ENCODE peak calls at places on chromosomes 1 and 21, in six cellular contexts. N, X, F, B, S and V are unnamed samples. For H3K9me3, the result is how much of the 10 kb centered on the place peaks cover.

GRCh38 chr1:59638172-59638800 is 176.5 kb upstream of the HOOK1 start:
- DNase-seq in S (peak), B (no peak), N (no peak), F (no peak), X (no peak), V (no peak)

GRCh38 chr1:172670791-172671190 is 11.9 kb downstream of the FASLG start:
- DNase-seq in X (no peak), N (no peak), B (peak), S (no peak), F (no peak), V (no peak)

GRCh38 chr1:195568389-195568788 is 1039.9 kb downstream of the KCNT2 start:
- DNase-seq in N (no peak), F (no peak), S (no peak), X (no peak), B (no peak), V (no peak)

GRCh38 chr1:26122988-26123973 is 11.7 kb downstream of the PDIK1L start:
- DNase-seq in F (no peak), X (no peak), S (peak), B (no peak), N (no peak), V (no peak)

GRCh38 chr1:22102746-22103145 is 40.2 kb downstream of the WNT4 start:
- DNase-seq in N (no peak), X (no peak), S (no peak), B (no peak), F (no peak), V (no peak)

GRCh38 chr1:203038891-203039608 is 12.8 kb downstream of the PPFIA4 start:
- DNase-seq in X (peak), B (peak), S (peak), F (peak), N (peak), V (peak)

GRCh38 chr1:7159116-7159781 is 374.0 kb downstream of the CAMTA1 start:
- DNase-seq in N (no peak), F (no peak), B (no peak), S (no peak), X (no peak), V (no peak)

GRCh38 chr1:58896211-58897183 is 112.7 kb upstream of the JUN start:
- DNase-seq in F (peak), X (peak), B (no peak), S (no peak), N (peak), V (peak)

GRCh38 chr1:156601892-156602291 is 613 bp upstream of the GPATCH4 start:
- DNase-seq in S (no peak), B (no peak), N (peak), X (no peak), F (no peak), V (no peak)

GRCh38 chr1:243950166-243950565 is 100.1 kb upstream of the AKT3 start:
- DNase-seq in S (peak), N (no peak), F (no peak), B (no peak), X (no peak), V (no peak)

GRCh38 chr21:42191978-42192595 is 26.9 kb upstream of the ABCG1 start:
- DNase-seq in F (no peak), N (no peak), X (no peak), S (no peak), B (peak), V (no peak)

GRCh38 chr21:38228115-38228514 is 28.7 kb upstream of the KCNJ15 start:
- DNase-seq in B (no peak), S (no peak), F (no peak), N (no peak), X (no peak), V (no peak)
- H3K9me3 ChIP-seq in B (under half), S (half or more), F (half or more), N (under half), X (under half), V (under half)

GRCh38 chr1:77179632-77180031 is 39.6 kb downstream of the PIGK start:
- DNase-seq in N (no peak), X (no peak), S (no peak), B (no peak), F (no peak), V (no peak)
- H3K9me3 ChIP-seq in N (under half), X (under half), S (under half), B (under half), F (under half), V (under half)

GRCh38 chr1:228122921-228123441 is 13.9 kb upstream of the MRPL55 start:
- DNase-seq in X (no peak), B (no peak), N (no peak), S (no peak), F (no peak), V (no peak)

GRCh38 chr1:228125185-228125584 is 14.9 kb upstream of the GUK1 start:
- DNase-seq in N (no peak), S (no peak), X (no peak), F (no peak), B (no peak), V (no peak)

GRCh38 chr1:228118040-228118439 is 8.9 kb upstream of the MRPL55 start:
- DNase-seq in X (no peak), S (no peak), B (no peak), F (no peak), N (no peak), V (no peak)

GRCh38 chr1:228117335-228117734 is 8.2 kb upstream of the MRPL55 start:
- DNase-seq in X (no peak), N (no peak), F (no peak), S (no peak), B (no peak), V (no peak)

GRCh38 chr1:228120351-228121091 is 11.4 kb upstream of the MRPL55 start:
- DNase-seq in F (no peak), N (no peak), B (no peak), S (no peak), X (no peak), V (no peak)
- H3K9me3 ChIP-seq in F (under half), N (under half), B (under half), S (under half), X (under half), V (under half)

GRCh38 chr1:4463631-4464030 is 190.8 kb upstream of the AJAP1 start:
- DNase-seq in N (no peak), F (no peak), S (no peak), X (no peak), B (no peak), V (no peak)
- H3K9me3 ChIP-seq in N (under half), F (under half), S (under half), X (under half), B (under half), V (under half)

DNA sequence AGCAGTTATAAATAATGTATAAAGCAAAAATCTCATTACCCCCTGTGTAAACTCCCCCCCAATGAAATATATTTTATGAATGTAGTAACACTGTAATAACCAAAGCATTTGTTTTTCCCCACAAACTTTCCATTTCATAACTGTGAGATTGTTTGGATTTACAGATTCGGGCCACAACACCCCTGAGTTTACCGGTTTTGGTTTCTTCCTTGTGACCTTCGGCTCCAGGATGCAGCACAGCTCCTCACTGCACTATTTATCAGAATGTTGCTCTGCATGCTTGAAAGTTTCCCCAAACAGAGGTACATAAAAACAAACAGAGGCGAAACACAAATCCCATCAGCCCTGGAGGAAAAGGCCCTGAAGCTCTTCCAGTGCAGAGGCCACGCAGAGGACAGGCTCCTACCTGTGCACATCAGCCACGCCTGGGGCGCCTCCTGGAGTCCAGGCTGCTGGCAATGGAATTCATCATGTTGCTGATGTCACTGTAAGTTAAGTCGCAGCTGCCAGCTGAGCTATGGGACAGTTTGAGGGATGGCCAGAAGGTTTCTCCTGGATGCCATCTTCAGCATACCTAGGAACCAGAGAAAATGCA is 122.0 kb downstream of the LMO4 start:
- DNase-seq in B (peak), X (no peak), F (no peak), S (peak), N (no peak), V (no peak)
- H3K9me3 ChIP-seq in B (under half), X (under half), F (under half), S (under half), N (under half), V (under half)

GRCh38 chr1:5386371-5386770 is 605.9 kb downstream of the NPHP4 start:
- DNase-seq in B (no peak), X (no peak), S (no peak), N (no peak), F (no peak), V (no peak)
- H3K9me3 ChIP-seq in B (under half), X (under half), S (under half), N (under half), F (under half), V (under half)